ENCODE peak calls at places on chromosomes 3 and 15, in seven cellular contexts. I is RWPE1, F is MM.1S, B is right lobe of liver, C is lung, S is ovary, H is heart right ventricle. P is an unnamed sample.
A peak's percentile ranks its signal among the peaks of the same experiment; 100 is the strongest.

GRCh38 chr15:70741107-70741511 is 22.2 kb downstream of the UACA start:
- DNase-seq in C (peak; percentile 55), B (peak; percentile 80), F (no peak), S (peak; percentile 56), H (peak; percentile 71), I (peak; percentile 57), P (no peak)

GRCh38 chr3:191869738-191870418 is 408.9 kb downstream of the PYDC2 start:
- DNase-seq in F (no peak), C (no peak), B (no peak), H (no peak), S (no peak), I (no peak), P (no peak)

GRCh38 chr15:54620916-54621315 is 575.8 kb downstream of the RSL24D1 start:
- DNase-seq in I (no peak), S (no peak), H (no peak), B (no peak), C (no peak), F (peak; percentile 73), P (no peak)

GRCh38 chr15:72112805-72113204 is 5.1 kb downstream of the MYO9A start:
- DNase-seq in B (no peak), C (no peak), H (no peak), I (no peak), F (no peak), S (no peak), P (no peak)

GRCh38 chr3:42649006-42649405 is 4.5 kb upstream of the ZBTB47 start:
- DNase-seq in I (no peak), H (no peak), C (no peak), F (no peak), B (no peak), S (no peak), P (no peak)

GRCh38 chr3:134333522-134334181 is 40.6 kb downstream of the AMOTL2 start:
- DNase-seq in F (no peak), B (no peak), S (no peak), H (no peak), I (no peak), C (no peak), P (peak; percentile 96)

GRCh38 chr15:26967719-26968269 is 3.2 kb upstream of the GABRG3 start:
- DNase-seq in S (no peak), H (no peak), I (no peak), B (no peak), C (no peak), F (no peak), P (no peak)

GRCh38 chr15:71291723-71292122 is 176.5 kb downstream of the THSD4 start:
- DNase-seq in C (no peak), H (no peak), B (no peak), I (no peak), S (no peak), F (no peak), P (no peak)

GRCh38 chr3:130442284-130442683 is 74.7 kb upstream of the COL6A6 start:
- DNase-seq in F (no peak), I (no peak), B (no peak), C (peak; percentile 39), S (no peak), H (no peak), P (no peak)

GRCh38 chr3:127172670-127173515 is 20.0 kb upstream of the PRR23E start:
- DNase-seq in B (no peak), F (no peak), C (no peak), I (peak; percentile 62), H (no peak), S (peak; percentile 30), P (no peak)

GRCh38 chr3:52176951-52177700 is 20.8 kb upstream of the ALAS1 start:
- DNase-seq in B (peak; percentile 97), H (no peak), I (no peak), C (peak; percentile 57), S (peak; percentile 17), F (no peak), P (no peak)

GRCh38 chr15:72217216-72217615 is 13.8 kb downstream of the PKM start:
- DNase-seq in H (no peak), F (no peak), I (no peak), C (no peak), S (no peak), B (no peak), P (no peak)

GRCh38 chr3:125374996-125375941 is at the start of gene ZNF148:
- DNase-seq in B (peak; percentile 95), C (peak; percentile 91), F (peak; percentile 89), I (peak; percentile 81), S (peak; percentile 93), H (peak; percentile 92), P (peak; percentile 90)

GRCh38 chr3:125378762-125379161 is 3.6 kb upstream of the ZNF148 start:
- DNase-seq in S (no peak), I (no peak), H (no peak), B (no peak), C (no peak), F (no peak), P (no peak)

GRCh38 chr3:125375950-125376679 is 990 bp upstream of the ZNF148 start:
- DNase-seq in F (no peak), S (no peak), B (no peak), C (no peak), H (no peak), I (peak; percentile 65), P (no peak)

GRCh38 chr3:125379483-125379882 is 4.4 kb upstream of the ZNF148 start:
- DNase-seq in I (no peak), F (no peak), C (no peak), B (no peak), S (no peak), H (no peak), P (no peak)

DNA sequence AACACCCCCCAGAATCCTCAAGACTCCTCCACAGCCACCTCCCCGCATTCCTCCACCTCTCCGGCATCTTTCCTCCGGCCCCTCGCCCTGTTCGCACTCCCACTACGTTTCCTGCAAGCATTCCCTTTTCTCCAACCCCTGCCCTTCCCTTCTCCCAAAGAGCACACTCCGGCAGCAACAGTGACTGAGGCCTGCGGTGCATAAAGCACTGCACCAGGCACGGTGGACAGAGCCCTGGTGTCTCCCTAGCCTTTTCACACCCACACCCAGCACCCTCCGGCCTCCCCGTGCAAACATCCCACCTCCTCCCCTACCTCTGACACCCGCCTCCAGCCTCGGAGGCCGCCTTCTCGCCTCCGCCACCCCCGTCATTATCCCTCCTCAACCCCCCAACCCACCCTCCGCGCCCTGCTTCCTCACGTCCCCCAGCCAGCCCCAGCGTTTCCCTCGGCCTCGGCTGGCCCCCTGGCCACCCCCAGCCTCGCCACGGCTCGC is 577 bp downstream of the ZNF148 start:
- DNase-seq in B (peak; percentile 56), C (peak; percentile 39), H (peak; percentile 22), F (peak; percentile 19), S (no peak), I (peak; percentile 53), P (no peak)
- H3K27ac ChIP-seq in B (peak overlapping the region; percentile 92), C (peak overlapping the region; percentile 79), H (peak overlapping the region; percentile 95), F (no peak overlapping the region), S (peak overlapping the region; percentile 34), I (peak overlapping the region; percentile 89), P (peak overlapping the region; percentile 46)

GRCh38 chr15:67105991-67106763 is 40.8 kb downstream of the SMAD3 start:
- DNase-seq in S (no peak), H (no peak), I (no peak), F (no peak), B (no peak), C (no peak), P (peak; percentile 67)

GRCh38 chr15:67105065-67105951 is 39.9 kb downstream of the SMAD3 start:
- DNase-seq in B (no peak), I (peak; percentile 96), H (no peak), S (peak; percentile 71), F (no peak), C (peak; percentile 52), P (peak; percentile 93)

GRCh38 chr15:67107014-67107812 is 41.8 kb downstream of the SMAD3 start:
- DNase-seq in F (no peak), B (no peak), H (peak; percentile 52), I (peak; percentile 96), S (peak; percentile 65), C (peak; percentile 72), P (peak; percentile 89)

GRCh38 chr15:67108122-67108871 is 42.9 kb downstream of the SMAD3 start:
- DNase-seq in H (no peak), C (no peak), S (no peak), F (no peak), I (no peak), B (no peak), P (no peak)

DNA sequence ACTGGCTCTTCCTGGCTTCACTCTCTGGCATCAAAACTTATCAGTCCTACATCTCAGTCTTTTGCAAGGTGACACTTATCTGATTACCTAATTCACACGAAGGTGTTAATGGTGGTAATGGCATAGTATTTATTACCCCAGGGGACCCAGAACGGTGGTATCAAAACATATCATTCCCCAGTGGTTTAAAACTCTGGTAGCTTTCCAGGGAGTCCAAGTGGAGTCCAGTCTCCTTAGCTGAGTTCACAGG is 41.3 kb downstream of the SMAD3 start:
- DNase-seq in I (no peak), B (no peak), F (no peak), C (no peak), S (no peak), H (no peak), P (no peak)
- H3K27ac ChIP-seq in I (peak overlapping the region; percentile 97), B (peak overlapping the region; percentile 36), F (no peak overlapping the region), C (peak overlapping the region; percentile 72), S (no peak overlapping the region), H (peak overlapping the region; percentile 61), P (peak overlapping the region; percentile 5)

GRCh38 chr3:9409981-9410849 is 12.8 kb downstream of the SETD5 start:
- DNase-seq in S (no peak), I (no peak), F (no peak), H (no peak), B (no peak), C (no peak), P (peak; percentile 81)

GRCh38 chr3:9411302-9411701 is 13.9 kb downstream of the SETD5 start:
- DNase-seq in F (no peak), B (no peak), H (no peak), C (no peak), S (no peak), I (no peak), P (no peak)

GRCh38 chr3:9408061-9408460 is 10.6 kb downstream of the SETD5 start:
- DNase-seq in F (no peak), S (no peak), B (no peak), I (no peak), H (no peak), C (no peak), P (no peak)

GRCh38 chr3:9406856-9407626 is 9.6 kb downstream of the SETD5 start:
- DNase-seq in S (no peak), C (no peak), B (no peak), H (no peak), I (no peak), F (no peak), P (no peak)

GRCh38 chr3:9408546-9408945 is 11.1 kb downstream of the SETD5 start:
- DNase-seq in C (no peak), F (no peak), H (no peak), I (no peak), B (no peak), S (no peak), P (no peak)
- H3K27ac ChIP-seq in C (no peak overlapping the region), F (no peak overlapping the region), H (no peak overlapping the region), I (no peak overlapping the region), B (no peak overlapping the region), S (no peak overlapping the region), P (no peak overlapping the region)

GRCh38 chr3:177770821-177771220 is 573.5 kb upstream of the TBL1XR1 start:
- DNase-seq in F (no peak), I (peak; percentile 32), H (no peak), S (no peak), B (no peak), C (no peak), P (no peak)
- H3K27ac ChIP-seq in F (no peak overlapping the region), I (no peak overlapping the region), H (no peak overlapping the region), S (no peak overlapping the region), B (no peak overlapping the region), C (no peak overlapping the region), P (no peak overlapping the region)

GRCh38 chr3:99765042-99765942 is 52.4 kb upstream of the CMSS1 start:
- DNase-seq in F (no peak), C (no peak), S (no peak), H (no peak), I (no peak), B (no peak), P (no peak)
- H3K27ac ChIP-seq in F (no peak overlapping the region), C (no peak overlapping the region), S (no peak overlapping the region), H (no peak overlapping the region), I (no peak overlapping the region), B (no peak overlapping the region), P (no peak overlapping the region)

P was measured in trophoblast cell.